ENCODE peak calls at places on chromosomes 7 and 10, in five cellular contexts. H is GM12878, B is HCT116, Z is NT2/D1, W is SK-N-SH. M is an unnamed sample.
A peak's percentile ranks its signal among the peaks of the same experiment; 100 is the strongest.

GRCh38 chr7:78970440-78970916 is 483.0 kb downstream of the MAGI2 start:
- DNase-seq in B (no peak), Z (no peak), W (no peak), H (no peak), M (no peak)

GRCh38 chr7:123616244-123616643 is 14.6 kb downstream of the ASB15 start:
- DNase-seq in Z (no peak), H (no peak), W (no peak), B (no peak), M (no peak)

GRCh38 chr10:84158549-84158948 is 15.1 kb upstream of the GPR15LG start:
- DNase-seq in W (no peak), H (no peak), B (no peak), Z (no peak), M (no peak)

GRCh38 chr10:29555746-29556481 is 78.9 kb downstream of the SVIL start:
- DNase-seq in B (no peak), H (no peak), W (no peak), Z (no peak), M (no peak)

GRCh38 chr7:2757904-2758672 is 70.1 kb downstream of the AMZ1 start:
- DNase-seq in B (peak; percentile 88), Z (peak; percentile 55), W (peak; percentile 80), H (peak; percentile 78), M (peak; percentile 94)

GRCh38 chr7:20577362-20578069 is 38.0 kb upstream of the ABCB5 start:
- DNase-seq in H (no peak), W (no peak), B (no peak), Z (no peak), M (no peak)

GRCh38 chr7:155213385-155213784 is 84.3 kb upstream of the INSIG1 start:
- DNase-seq in H (no peak), W (no peak), Z (no peak), B (no peak), M (no peak)

GRCh38 chr10:90947025-90947960 is 26.4 kb upstream of the ANKRD1 start:
- DNase-seq in B (no peak), W (no peak), H (peak; percentile 40), Z (no peak), M (no peak)

GRCh38 chr10:103733002-103733419 is 122.4 kb downstream of the SH3PXD2A start:
- DNase-seq in B (no peak), W (peak; percentile 86), Z (no peak), H (no peak), M (no peak)

GRCh38 chr10:13614530-13615332 is 28.0 kb downstream of the PRPF18 start:
- DNase-seq in Z (no peak), H (no peak), B (no peak), W (peak; percentile 53), M (no peak)

GRCh38 chr10:6223981-6224380 is 21.2 kb downstream of the PFKFB3 start:
- DNase-seq in Z (no peak), H (no peak), B (no peak), W (peak; percentile 12), M (no peak)

GRCh38 chr10:45464958-45465567 is 91.0 kb downstream of the ALOX5 start:
- DNase-seq in H (peak; percentile 51), W (peak; percentile 88), B (peak; percentile 19), Z (peak; percentile 27), M (peak; percentile 86)

GRCh38 chr10:90929179-90929578 is 8.3 kb upstream of the ANKRD1 start:
- DNase-seq in Z (no peak), B (no peak), H (no peak), W (no peak), M (no peak)

GRCh38 chr7:114084381-114085312 is 165.8 kb upstream of the PPP1R3A start:
- DNase-seq in B (no peak), W (peak; percentile 44), H (no peak), Z (no peak), M (no peak)

GRCh38 chr7:75993689-75994387 is 557 bp downstream of the TMEM120A start:
- DNase-seq in Z (no peak), W (peak; percentile 96), H (no peak), B (no peak), M (peak; percentile 78)

GRCh38 chr7:17772581-17773288 is 167.6 kb downstream of the SNX13 start:
- DNase-seq in B (no peak), H (no peak), Z (no peak), W (no peak), M (no peak)

GRCh38 chr10:8346861-8347260 is 292.4 kb downstream of the GATA3 start:
- DNase-seq in B (no peak), W (no peak), H (no peak), Z (peak; percentile 23), M (no peak)

GRCh38 chr10:99395750-99396445 is 34.5 kb downstream of the GOT1 start:
- DNase-seq in B (no peak), H (no peak), Z (no peak), W (no peak), M (no peak)

GRCh38 chr7:80482938-80483337 is 28.9 kb downstream of the GNAT3 start:
- DNase-seq in B (no peak), Z (no peak), H (no peak), W (no peak), M (no peak)

GRCh38 chr7:35593896-35594295 is 101.0 kb downstream of the HERPUD2 start:
- DNase-seq in Z (peak; percentile 54), B (peak; percentile 12), H (no peak), W (peak; percentile 36), M (peak; percentile 59)

GRCh38 chr7:244981-245380 is 45.0 kb upstream of the FOXL3 start:
- DNase-seq in H (no peak), B (no peak), W (no peak), Z (no peak), M (no peak)

GRCh38 chr7:136874393-136875032 is 6.1 kb downstream of the CHRM2 start:
- DNase-seq in H (no peak), B (peak; percentile 2), W (peak; percentile 72), Z (peak; percentile 44), M (peak; percentile 67)

GRCh38 chr7:33669251-33669670 is 236.1 kb upstream of the BMPER start:
- DNase-seq in H (no peak), B (no peak), Z (peak; percentile 28), W (no peak), M (no peak)

GRCh38 chr7:33666526-33666925 is 238.8 kb upstream of the BMPER start:
- DNase-seq in Z (no peak), H (no peak), W (no peak), B (no peak), M (no peak)

GRCh38 chr7:33671521-33672262 is 233.6 kb upstream of the BMPER start:
- DNase-seq in Z (no peak), W (no peak), H (peak; percentile 42), B (no peak), M (no peak)

GRCh38 chr7:33661430-33662160 is 243.7 kb upstream of the BMPER start:
- DNase-seq in B (no peak), Z (no peak), W (no peak), H (no peak), M (no peak)

GRCh38 chr7:33667261-33667660 is 238.1 kb upstream of the BMPER start:
- DNase-seq in W (no peak), Z (no peak), H (no peak), B (no peak), M (no peak)
- TF ChIP-seq YY1 in W (no peak), Z (no peak), H (no peak), B (no peak), M (no peak)

GRCh38 chr7:97480700-97481410 is 251.0 kb upstream of the TAC1 start:
- DNase-seq in W (no peak), Z (no peak), B (no peak), H (no peak), M (no peak)
- TF ChIP-seq YY1 in W (no peak), Z (no peak), B (no peak), H (no peak), M (no peak)

GRCh38 chr7:143906176-143906575 is 4.2 kb upstream of the TCAF1 start:
- DNase-seq in H (no peak), B (no peak), W (no peak), Z (no peak), M (peak; percentile 34)

GRCh38 chr7:143910473-143911248 is 8.7 kb upstream of the TCAF1 start:
- DNase-seq in W (no peak), Z (no peak), H (no peak), B (no peak), M (no peak)

GRCh38 chr7:143901710-143902587 is at the start of gene TCAF1:
- DNase-seq in H (peak; percentile 55), W (peak; percentile 99), Z (peak; percentile 95), B (peak; percentile 91), M (peak; percentile 99)

GRCh38 chr7:143909863-143910262 is 7.9 kb upstream of the TCAF1 start:
- DNase-seq in H (no peak), B (no peak), Z (no peak), W (no peak), M (no peak)

DNA sequence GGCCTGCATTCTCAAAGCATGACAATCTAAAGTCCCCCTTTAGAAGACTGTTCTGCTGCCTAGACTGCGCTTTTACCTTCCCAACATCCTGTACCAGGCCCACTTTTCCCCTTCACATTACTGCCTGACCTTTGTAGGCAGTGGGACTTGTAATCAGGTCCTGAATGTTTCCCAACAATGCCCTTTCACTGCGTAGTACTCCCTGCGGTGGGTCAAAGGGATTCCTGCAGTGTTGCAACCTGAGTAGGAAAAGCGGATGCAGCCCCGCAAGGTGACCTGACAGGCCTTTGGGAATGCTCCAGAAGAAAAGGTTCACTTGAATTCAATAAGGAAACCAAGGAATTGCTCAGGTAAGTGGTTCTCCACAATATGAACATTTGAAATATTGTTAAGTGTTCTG is 4.9 kb upstream of the TCAF1 start:
- DNase-seq in H (no peak), W (no peak), Z (peak; percentile 61), B (no peak), M (no peak)
- TF ChIP-seq YY1 in H (no peak), W (no peak), Z (no peak), B (no peak), M (no peak)

DNA sequence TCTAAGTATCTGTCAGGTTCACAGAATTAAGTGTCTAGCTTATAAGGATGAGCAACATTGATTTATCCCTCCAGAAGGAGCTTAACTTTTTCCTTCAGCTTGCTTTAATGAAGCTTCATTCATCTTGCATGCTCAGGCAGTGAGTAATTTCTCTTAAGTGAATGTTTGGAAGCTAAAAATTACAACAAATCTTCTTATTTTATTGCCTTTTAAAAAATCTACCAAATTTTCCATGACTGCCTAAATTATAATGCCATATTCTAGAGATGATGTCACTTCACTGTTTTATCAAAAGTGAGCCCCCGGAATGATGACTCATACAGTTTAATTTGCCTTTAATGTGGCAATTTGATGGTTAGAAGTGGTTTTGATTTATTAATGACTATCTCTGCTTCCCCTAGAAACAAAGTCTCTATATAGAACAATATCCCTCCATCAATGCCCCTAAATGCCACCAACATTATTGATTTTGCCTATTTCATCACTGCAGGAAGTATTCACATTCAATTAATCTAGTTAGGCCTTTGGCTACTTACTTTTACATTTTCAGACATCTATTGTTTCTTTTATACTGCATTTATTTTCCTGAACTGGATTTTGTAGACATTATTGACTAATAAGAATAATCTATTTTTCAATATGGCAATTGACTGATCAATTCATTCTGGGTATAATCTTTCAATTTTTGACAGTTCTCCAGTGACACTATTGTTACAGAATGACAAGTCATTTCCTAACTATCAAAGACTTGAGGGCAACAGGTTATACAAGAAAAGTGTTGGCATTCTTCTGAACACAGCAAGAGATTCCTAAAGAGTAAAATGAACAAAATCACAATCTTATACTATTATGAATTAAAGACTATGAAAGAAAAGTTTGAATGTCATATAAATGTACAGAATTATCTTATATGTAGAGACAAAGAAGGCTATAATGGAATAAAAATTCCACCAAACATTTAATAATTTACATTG is 139.3 kb upstream of the ODAD2 start:
- DNase-seq in W (no peak), Z (no peak), H (no peak), B (peak; percentile 81), M (no peak)
- TF ChIP-seq YY1 in W (no peak), Z (no peak), H (no peak), B (no peak), M (no peak)